ENCODE peak calls at places on chromosomes 5 and 9, in eight cellular contexts. S is sigmoid colon, Z is upper lobe of right lung, P is A549, L is GM13976, I is psoas muscle, C is GM12865, F is choroid plexus epithelial cell. A is an unnamed sample.

GRCh38 chr5:107502711-107503110 is 168.0 kb downstream of the EFNA5 start:
- DNase-seq in I (no peak), Z (no peak), C (no peak), F (no peak), S (no peak), P (no peak), L (no peak), A (no peak)

GRCh38 chr5:90866333-90866732 is 307.7 kb downstream of the ADGRV1 start:
- DNase-seq in S (no peak), F (peak; percentile 62), Z (no peak), P (peak; percentile 32), C (peak; percentile 14), I (no peak), L (peak; percentile 38), A (peak; percentile 27)

GRCh38 chr5:126220725-126221124 is 202.5 kb upstream of the GRAMD2B start:
- DNase-seq in S (no peak), L (no peak), Z (no peak), C (no peak), F (no peak), I (no peak), P (no peak), A (no peak)

GRCh38 chr5:100760700-100761099 is 142.4 kb downstream of the ST8SIA4 start:
- DNase-seq in I (no peak), F (no peak), C (no peak), P (no peak), Z (no peak), S (no peak), L (no peak), A (no peak)

GRCh38 chr5:27854243-27854852 is 816.0 kb upstream of the CDH9 start:
- DNase-seq in Z (no peak), C (no peak), S (no peak), P (no peak), I (no peak), F (peak; percentile 28), L (no peak), A (no peak)

GRCh38 chr5:66744040-66744439 is 147.8 kb downstream of the MAST4 start:
- DNase-seq in S (no peak), L (no peak), Z (no peak), C (no peak), F (peak; percentile 73), P (no peak), I (no peak), A (no peak)

GRCh38 chr5:177142029-177142681 is 8.6 kb downstream of the NSD1 start:
- DNase-seq in L (no peak), F (no peak), S (no peak), P (no peak), C (no peak), I (no peak), Z (no peak), A (no peak)

GRCh38 chr9:124532897-124533296 is 25.7 kb upstream of the NR5A1 start:
- DNase-seq in C (no peak), P (no peak), Z (no peak), I (no peak), F (no peak), L (no peak), S (no peak), A (no peak)

GRCh38 chr5:94268226-94268625 is 350.2 kb downstream of the KIAA0825 start:
- DNase-seq in I (no peak), S (no peak), L (no peak), Z (no peak), C (no peak), P (no peak), F (no peak), A (no peak)

GRCh38 chr5:159449925-159450324 is 119.6 kb upstream of the IL12B start:
- DNase-seq in S (no peak), P (peak; percentile 69), F (peak; percentile 49), L (no peak), C (no peak), I (no peak), Z (no peak), A (no peak)

DNA sequence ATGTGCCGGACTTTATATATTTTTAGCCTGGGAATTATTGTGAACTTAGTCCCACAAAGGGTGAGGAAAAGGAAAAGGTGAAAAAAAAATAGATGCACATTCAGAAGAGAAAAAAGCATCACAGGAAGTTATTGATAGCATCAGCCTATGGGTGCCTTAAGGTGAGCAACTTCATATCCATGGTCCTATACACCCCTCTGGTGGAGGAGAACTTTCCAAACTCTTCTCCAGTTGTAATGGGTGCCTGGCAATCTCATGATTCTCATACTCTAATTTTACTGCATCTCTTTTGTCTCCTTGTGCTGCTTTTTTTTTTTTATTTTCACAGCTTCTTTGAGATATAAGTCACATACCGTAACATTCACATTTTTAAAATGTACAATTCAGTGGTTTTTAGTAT is 107.4 kb downstream of the JAKMIP2 start:
- DNase-seq in Z (no peak), S (no peak), C (no peak), P (no peak), L (no peak), F (peak; percentile 4), I (no peak), A (no peak)
- TF ChIP-seq CTCF in Z (no peak), S (no peak), C (no peak), P (no peak), L (no peak), F (no peak), I (no peak), A (no peak)

GRCh38 chr9:129725841-129726251 is 27.0 kb downstream of the PTGES start:
- DNase-seq in I (no peak), Z (no peak), C (no peak), F (no peak), S (no peak), L (no peak), P (no peak), A (no peak)
- TF ChIP-seq CTCF in I (no peak), Z (no peak), C (no peak), F (no peak), S (no peak), L (no peak), P (no peak), A (no peak)

GRCh38 chr9:126664893-126665695 is 51.4 kb downstream of the LMX1B start:
- DNase-seq in C (no peak), F (no peak), Z (no peak), P (no peak), L (no peak), I (no peak), S (no peak), A (no peak)

GRCh38 chr9:126658964-126659555 is 45.3 kb downstream of the LMX1B start:
- DNase-seq in L (no peak), S (no peak), C (no peak), F (no peak), P (no peak), I (no peak), Z (no peak), A (no peak)

GRCh38 chr9:126663661-126664072 is 49.9 kb downstream of the LMX1B start:
- DNase-seq in P (no peak), I (no peak), L (no peak), C (no peak), F (no peak), Z (no peak), S (no peak), A (no peak)

GRCh38 chr9:126661122-126661520 is 47.4 kb downstream of the LMX1B start:
- DNase-seq in F (no peak), I (no peak), Z (no peak), S (no peak), L (no peak), C (no peak), P (no peak), A (no peak)

GRCh38 chr9:126661521-126662251 is 48.0 kb downstream of the LMX1B start:
- DNase-seq in L (no peak), I (no peak), F (peak; percentile 11), P (peak; percentile 13), Z (no peak), C (no peak), S (no peak), A (no peak)
- TF ChIP-seq CTCF in L (no peak), I (no peak), F (no peak), P (no peak), Z (no peak), C (no peak), S (no peak), A (no peak)

DNA sequence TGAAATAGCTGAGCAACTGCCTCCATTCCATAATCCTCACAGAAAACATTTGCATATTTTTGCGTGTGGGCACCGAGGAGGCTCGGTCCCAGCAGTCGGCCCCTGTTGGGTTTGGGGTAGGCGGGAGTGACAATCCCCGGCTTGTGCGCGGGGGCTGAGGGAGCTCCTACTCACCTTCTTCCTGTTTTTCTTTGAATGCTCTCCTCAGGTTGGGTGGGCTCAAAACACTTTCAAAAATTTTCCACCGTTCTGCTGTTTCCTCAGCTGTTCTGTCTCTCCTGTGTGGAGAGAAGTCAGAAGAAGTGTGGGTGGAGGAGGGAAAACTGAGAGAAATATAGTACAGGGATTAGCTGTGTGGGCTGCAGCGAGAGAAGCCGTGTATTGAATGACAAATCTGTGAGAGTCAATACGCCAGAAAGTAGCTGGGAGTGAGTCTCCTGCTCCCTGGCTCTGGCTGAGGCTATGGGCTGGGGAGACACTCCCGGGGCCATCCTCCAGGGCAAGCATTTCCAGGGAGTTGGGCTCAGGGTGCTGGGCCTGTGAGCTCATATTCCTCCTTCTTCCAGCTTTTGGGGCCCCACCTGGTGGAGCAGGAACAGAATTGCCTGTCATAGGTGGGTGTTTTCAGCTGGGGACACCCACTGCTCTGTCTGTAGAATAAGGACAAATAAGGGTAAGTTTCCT is 84.7 kb downstream of the CMYA5 start:
- DNase-seq in I (no peak), F (peak; percentile 23), L (peak; percentile 37), Z (no peak), C (peak; percentile 41), P (peak; percentile 31), S (no peak), A (peak; percentile 20)
- TF ChIP-seq CTCF in I (peak; percentile 20), F (peak; percentile 50), L (peak; percentile 30), Z (peak; percentile 19), C (peak; percentile 25), P (peak; percentile 18), S (no peak), A (peak; percentile 13)

GRCh38 chr9:89626741-89627265 is 22.0 kb downstream of the GADD45G start:
- DNase-seq in I (no peak), S (no peak), F (no peak), C (no peak), L (no peak), P (no peak), Z (no peak), A (no peak)

GRCh38 chr9:89625721-89626687 is 21.2 kb downstream of the GADD45G start:
- DNase-seq in L (no peak), C (no peak), F (no peak), I (no peak), S (no peak), P (no peak), Z (no peak), A (no peak)

GRCh38 chr9:89622933-89623861 is 18.4 kb downstream of the GADD45G start:
- DNase-seq in L (no peak), C (no peak), Z (no peak), S (peak; percentile 92), I (no peak), F (no peak), P (no peak), A (no peak)

GRCh38 chr9:89621676-89622075 is 16.9 kb downstream of the GADD45G start:
- DNase-seq in S (peak; percentile 82), I (no peak), L (no peak), F (no peak), Z (no peak), C (no peak), P (no peak), A (no peak)

DNA sequence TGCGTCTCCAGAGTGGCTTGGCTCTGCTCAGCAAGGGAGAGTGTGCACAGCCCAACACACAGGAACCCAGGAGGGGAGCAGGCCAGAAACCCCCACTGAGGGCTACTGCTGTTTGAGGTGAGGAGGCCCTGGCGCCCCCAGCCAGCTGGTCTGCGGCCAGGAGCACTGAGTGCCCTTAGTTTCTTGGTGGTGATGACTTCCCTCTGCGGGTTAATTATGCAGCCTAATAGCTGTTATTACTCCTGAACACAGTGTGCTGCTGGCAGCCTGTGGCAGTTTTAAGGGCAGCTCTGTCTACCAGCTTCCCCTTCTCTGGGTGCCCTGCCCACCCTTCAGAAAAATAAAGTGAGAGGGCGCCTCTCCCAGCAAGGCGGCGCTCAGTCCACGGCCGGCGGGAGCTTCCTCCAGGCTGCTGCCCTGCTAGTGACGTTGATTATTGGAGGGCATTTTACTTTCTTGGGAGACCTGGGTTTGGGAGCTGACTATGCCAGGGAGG is 19.2 kb downstream of the GADD45G start:
- DNase-seq in S (peak; percentile 88), P (no peak), F (no peak), C (no peak), Z (peak; percentile 85), L (no peak), I (no peak), A (no peak)
- TF ChIP-seq CTCF in S (no peak), P (no peak), F (no peak), C (no peak), Z (peak; percentile 33), L (no peak), I (no peak), A (no peak)